ENCODE peak calls at places on chromosomes 1 and 21, in six cellular contexts. S, Y, K, J, C and E are unnamed samples.

GRCh38 chr1:225460737-225461532 is 33.1 kb upstream of the LBR start:
- DNase-seq in J (no peak), Y (no peak), C (no peak), K (no peak), S (no peak), E (no peak)

GRCh38 chr1:93980320-93980744 is 71.1 kb upstream of the GCLM start:
- DNase-seq in K (no peak), J (no peak), Y (no peak), S (no peak), C (no peak), E (no peak)

GRCh38 chr1:228445867-228446584 is 29.4 kb upstream of the TRIM17 start:
- DNase-seq in J (no peak), S (peak; percentile 79), K (no peak), C (peak; percentile 66), Y (no peak), E (peak; percentile 52)

GRCh38 chr1:8422439-8423133 is 104.7 kb downstream of the SLC45A1 start:
- DNase-seq in Y (no peak), K (no peak), S (peak; percentile 36), J (no peak), C (no peak), E (peak; percentile 9)

GRCh38 chr1:102365074-102365473 is 368.3 kb upstream of the OLFM3 start:
- DNase-seq in J (no peak), S (no peak), Y (no peak), K (no peak), C (no peak), E (no peak)

GRCh38 chr1:12407050-12407961 is 177.5 kb downstream of the VPS13D start:
- DNase-seq in Y (no peak), C (peak; percentile 94), K (no peak), S (peak; percentile 60), J (no peak), E (peak; percentile 68)

GRCh38 chr1:17774452-17774851 is 19.3 kb downstream of the ACTL8 start:
- DNase-seq in C (no peak), K (no peak), Y (no peak), J (no peak), S (no peak), E (no peak)

GRCh38 chr1:183732251-183732650 is 72.7 kb upstream of the RGL1 start:
- DNase-seq in S (no peak), K (no peak), J (no peak), C (no peak), Y (no peak), E (no peak)

GRCh38 chr1:199116488-199116887 is 477.6 kb downstream of the PTPRC start:
- DNase-seq in K (no peak), C (no peak), J (no peak), S (no peak), Y (no peak), E (no peak)

GRCh38 chr1:27299385-27300252 is 22.3 kb upstream of the TMEM222 start:
- DNase-seq in K (no peak), J (no peak), S (peak; percentile 96), Y (no peak), C (peak; percentile 100), E (peak; percentile 100)

GRCh38 chr1:77303387-77303786 is 21.6 kb downstream of the AK5 start:
- DNase-seq in C (no peak), K (no peak), S (no peak), J (no peak), Y (no peak), E (no peak)

GRCh38 chr1:78603206-78603605 is 17.0 kb upstream of the IFI44L start:
- DNase-seq in Y (no peak), S (no peak), J (no peak), K (no peak), C (peak; percentile 47), E (no peak)

GRCh38 chr1:177488722-177489121 is 318.0 kb downstream of the BRINP2 start:
- DNase-seq in K (no peak), J (no peak), Y (no peak), C (no peak), S (no peak), E (no peak)

GRCh38 chr1:155974208-155975165 is 3.9 kb downstream of the ARHGEF2 start:
- DNase-seq in C (no peak), S (no peak), J (no peak), K (no peak), Y (no peak), E (no peak)

GRCh38 chr1:48470506-48470905 is 1.5 kb downstream of the SPATA6 start:
- DNase-seq in C (no peak), Y (no peak), S (no peak), J (no peak), K (peak; percentile 33), E (peak; percentile 51)

GRCh38 chr1:43373034-43373940 is 5.5 kb upstream of the ELOVL1 start:
- DNase-seq in C (peak; percentile 82), K (no peak), J (no peak), S (peak; percentile 78), Y (no peak), E (peak; percentile 90)

GRCh38 chr1:56696663-56697062 is 51.5 kb downstream of the PRKAA2 start:
- DNase-seq in S (no peak), K (no peak), Y (no peak), J (no peak), C (no peak), E (no peak)

GRCh38 chr1:160189649-160190625 is at the start of gene CASQ1:
- DNase-seq in S (peak; percentile 57), J (no peak), K (no peak), Y (no peak), C (no peak), E (peak; percentile 17)

GRCh38 chr1:188782220-188782841 is 1695.3 kb downstream of the BRINP3 start:
- DNase-seq in J (peak; percentile 58), Y (no peak), K (no peak), S (peak; percentile 6), C (peak; percentile 73), E (peak; percentile 74)

GRCh38 chr1:110542730-110543129 is 23.8 kb upstream of the KCNA10 start:
- DNase-seq in S (peak; percentile 73), J (no peak), K (no peak), Y (no peak), C (peak; percentile 55), E (peak; percentile 10)

GRCh38 chr1:246781212-246781611 is 57.0 kb downstream of the SCCPDH start:
- DNase-seq in Y (no peak), K (no peak), J (no peak), C (no peak), S (no peak), E (no peak)

GRCh38 chr21:44919111-44919912 is 1.4 kb downstream of the ITGB2 start:
- DNase-seq in C (no peak), J (no peak), Y (no peak), K (no peak), S (no peak), E (no peak)

GRCh38 chr1:95027046-95027445 is 45.7 kb downstream of the ALG14 start:
- DNase-seq in J (no peak), Y (no peak), K (no peak), S (no peak), C (peak; percentile 63), E (no peak)

GRCh38 chr1:1937549-1938275 is 18.6 kb upstream of the TMEM52 start:
- DNase-seq in C (no peak), J (no peak), K (no peak), S (no peak), Y (no peak), E (no peak)

GRCh38 chr1:240732390-240732789 is 120.4 kb upstream of the GREM2 start:
- DNase-seq in K (peak; percentile 43), J (peak; percentile 78), Y (no peak), S (peak; percentile 65), C (peak; percentile 72), E (peak; percentile 59)

GRCh38 chr1:179105393-179105792 is 23.5 kb downstream of the TOR3A start:
- DNase-seq in C (peak; percentile 24), S (no peak), J (no peak), K (no peak), Y (no peak), E (no peak)

GRCh38 chr1:162315673-162316072 is 61.0 kb downstream of the SPATA46 start:
- DNase-seq in Y (no peak), K (no peak), C (no peak), J (no peak), S (no peak), E (no peak)

GRCh38 chr1:151377150-151377884 is 4.8 kb upstream of the SELENBP1 start:
- DNase-seq in C (no peak), J (no peak), S (no peak), K (no peak), Y (no peak), E (no peak)

GRCh38 chr21:42010507-42011493 is 640 bp upstream of the ZBTB21 start:
- DNase-seq in S (peak; percentile 53), J (peak; percentile 35), K (peak; percentile 21), C (peak; percentile 17), Y (peak; percentile 21), E (peak; percentile 24)

GRCh38 chr1:59597420-59598199 is 217.1 kb upstream of the HOOK1 start:
- DNase-seq in S (no peak), C (no peak), K (no peak), J (no peak), Y (no peak), E (no peak)

GRCh38 chr1:228452194-228453021 is 34.8 kb upstream of the RNF187 start:
- DNase-seq in S (no peak), C (peak; percentile 20), Y (no peak), J (no peak), K (no peak), E (peak; percentile 3)

GRCh38 chr1:24853656-24854055 is 76.4 kb downstream of the RUNX3 start:
- DNase-seq in S (no peak), K (no peak), J (no peak), Y (no peak), C (no peak), E (no peak)

GRCh38 chr1:53769780-53770179 is 30.8 kb upstream of the GLIS1 start:
- DNase-seq in J (no peak), Y (no peak), S (no peak), C (peak; percentile 80), K (no peak), E (no peak)

GRCh38 chr1:151993084-151993733 is 450 bp downstream of the S100A10 start:
- DNase-seq in K (peak; percentile 48), Y (no peak), J (no peak), C (peak; percentile 40), S (no peak), E (peak; percentile 34)

GRCh38 chr1:12372761-12373160 is 142.9 kb downstream of the VPS13D start:
- DNase-seq in C (no peak), Y (no peak), J (no peak), S (no peak), K (no peak), E (no peak)

GRCh38 chr1:231872461-231872910 is 245.9 kb downstream of the DISC1 start:
- DNase-seq in J (no peak), K (no peak), C (peak; percentile 41), Y (no peak), S (peak; percentile 70), E (peak; percentile 18)

GRCh38 chr1:16250547-16251251 is 13.7 kb upstream of the CPLANE2 start:
- DNase-seq in C (peak; percentile 51), Y (no peak), K (no peak), J (no peak), S (peak; percentile 62), E (peak; percentile 39)

GRCh38 chr1:91940496-91940895 is 8.7 kb upstream of the BRDT start:
- DNase-seq in J (no peak), C (no peak), Y (no peak), S (no peak), K (no peak), E (no peak)